ENCODE peak calls at places on chromosomes 13 and 19, in six cellular contexts. V is astrocyte of the spinal cord, T is heart right ventricle, U is fibroblast of the aortic adventitia, I is dorsolateral prefrontal cortex, S is nephron progenitor cell. Q is an unnamed sample.
A peak's percentile ranks its signal among the peaks of the same experiment; 100 is the strongest.

GRCh38 chr13:52348983-52349780 is 56.8 kb downstream of the THSD1 start:
- DNase-seq in I (no peak), V (peak; percentile 57), S (no peak), U (peak; percentile 74), T (no peak), Q (no peak)

GRCh38 chr19:8576273-8576993 is 809 bp downstream of the MYO1F start:
- DNase-seq in V (no peak), U (no peak), S (no peak), T (no peak), I (no peak), Q (no peak)

GRCh38 chr13:31749929-31750328 is 10.6 kb downstream of the RXFP2 start:
- DNase-seq in T (no peak), U (peak; percentile 94), I (no peak), V (peak; percentile 90), S (no peak), Q (no peak)

GRCh38 chr13:111153977-111154332 is 38.8 kb downstream of the ARHGEF7 start:
- DNase-seq in S (peak; percentile 71), V (no peak), I (peak; percentile 30), U (no peak), T (peak; percentile 54), Q (no peak)

GRCh38 chr19:14118165-14119051 is 846 bp upstream of the PRKACA start:
- DNase-seq in U (peak; percentile 76), S (no peak), T (peak; percentile 71), V (peak; percentile 64), I (peak; percentile 86), Q (peak; percentile 49)

GRCh38 chr19:42074513-42075363 is 1.2 kb upstream of the ZNF574 start:
- DNase-seq in U (no peak), V (no peak), I (peak; percentile 13), T (no peak), S (no peak), Q (no peak)

GRCh38 chr19:55032170-55032569 is 5.9 kb downstream of the GP6 start:
- DNase-seq in T (no peak), V (no peak), S (no peak), U (no peak), I (no peak), Q (no peak)

GRCh38 chr19:34639491-34640085 is 37.4 kb downstream of the SCGB2B2 start:
- DNase-seq in V (peak; percentile 32), T (no peak), I (peak; percentile 51), S (peak; percentile 36), U (peak; percentile 73), Q (no peak)

GRCh38 chr13:81184556-81185265 is 843.8 kb upstream of the SPRY2 start:
- DNase-seq in I (no peak), S (no peak), U (no peak), V (peak; percentile 52), T (no peak), Q (no peak)

GRCh38 chr13:101691326-101691725 is 238.9 kb downstream of the ITGBL1 start:
- DNase-seq in T (no peak), U (no peak), S (no peak), V (no peak), I (no peak), Q (no peak)
- TF ChIP-seq CTCF in T (no peak), U (no peak), S (no peak), V (no peak), I (no peak), Q (no peak)

GRCh38 chr19:6772028-6772865 is at the start of gene VAV1:
- DNase-seq in S (no peak), I (no peak), U (no peak), T (peak; percentile 61), V (no peak), Q (no peak)
- TF ChIP-seq CTCF in S (no peak), I (no peak), U (no peak), T (peak; percentile 11), V (no peak), Q (no peak)

DNA sequence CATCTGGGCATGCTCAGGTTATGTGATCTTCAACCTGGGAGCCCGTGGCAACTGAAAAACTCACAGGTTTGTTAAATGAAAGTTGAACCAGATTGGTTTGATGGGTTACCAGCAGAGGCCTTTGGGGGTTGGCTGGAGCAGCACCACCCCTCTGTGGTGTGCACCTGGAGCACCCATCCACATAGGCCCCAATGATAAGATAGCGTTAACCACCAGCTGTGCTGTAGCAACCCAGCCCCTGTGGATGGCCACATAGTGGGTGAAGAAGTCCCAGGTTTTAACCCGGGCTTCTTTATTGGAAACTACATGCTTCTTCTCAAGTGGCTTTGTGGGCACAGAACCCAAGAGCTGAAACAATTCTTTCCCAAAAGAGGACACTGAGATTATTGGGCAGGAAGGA is 22.6 kb upstream of the MTIF3 start:
- DNase-seq in S (no peak), V (no peak), T (no peak), I (no peak), U (no peak), Q (no peak)
- TF ChIP-seq CTCF in S (no peak), V (no peak), T (no peak), I (no peak), U (no peak), Q (no peak)

DNA sequence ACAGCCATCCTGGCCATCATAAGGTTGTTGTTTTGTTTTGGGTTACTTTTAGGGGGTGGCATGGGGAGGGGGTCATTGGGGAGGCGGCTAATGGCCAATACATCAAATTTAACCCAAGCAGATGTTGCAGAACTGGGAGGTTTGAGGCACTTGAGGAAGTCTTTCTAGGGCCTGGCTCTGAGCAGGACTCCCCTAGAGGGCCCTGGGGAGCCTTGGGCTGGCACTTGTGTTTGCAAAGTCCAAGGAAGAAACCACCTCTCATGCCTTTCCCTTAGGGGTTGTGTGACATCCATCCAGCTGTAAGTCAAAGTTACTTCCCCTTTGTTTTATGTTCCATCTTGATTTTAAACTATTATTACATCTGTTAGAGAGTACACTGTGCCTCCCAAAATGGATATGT is 160.0 kb downstream of the KATNAL1 start:
- DNase-seq in T (no peak), I (no peak), U (no peak), S (no peak), V (no peak), Q (no peak)
- TF ChIP-seq CTCF in T (no peak), I (no peak), U (no peak), S (no peak), V (no peak), Q (no peak)

DNA sequence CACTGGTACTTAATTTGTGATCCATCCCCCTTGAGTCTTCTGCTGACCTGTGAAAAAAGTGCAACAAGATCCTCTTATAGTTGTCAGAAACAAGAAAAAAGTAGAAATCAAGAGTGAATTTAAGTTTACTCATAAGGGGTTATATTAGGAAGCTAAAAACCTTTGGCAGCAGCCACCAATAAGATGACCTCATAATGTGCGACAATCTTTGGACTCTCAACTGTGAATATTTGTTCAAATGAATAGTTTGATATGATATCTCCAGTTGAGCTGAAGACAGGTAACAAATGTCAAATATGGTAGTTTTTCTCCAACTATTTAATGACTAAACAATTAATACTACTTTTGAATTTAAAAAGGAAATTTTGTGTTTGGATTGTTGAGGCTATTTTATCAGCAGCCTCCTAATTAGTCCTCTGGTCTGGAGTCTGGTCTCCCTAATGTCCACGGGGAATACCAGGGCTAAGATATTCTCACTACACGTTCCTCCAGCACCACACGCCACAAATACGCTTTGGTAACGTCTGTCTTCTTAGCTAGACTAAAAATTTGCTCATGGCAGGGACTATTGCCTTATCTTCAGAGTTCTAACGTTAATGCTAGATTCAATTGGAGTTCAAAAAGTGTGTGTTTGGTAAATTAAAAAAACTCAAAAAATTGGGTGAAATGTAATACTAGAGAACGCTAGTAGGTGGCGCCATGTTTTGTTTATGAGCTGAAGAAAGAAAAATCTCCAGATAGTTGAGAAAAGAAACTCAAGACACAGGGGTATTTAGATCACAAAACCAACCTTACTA is 51.0 kb upstream of the PDX1 start:
- DNase-seq in V (peak; percentile 1), I (no peak), T (no peak), S (no peak), U (peak; percentile 32), Q (no peak)
- TF ChIP-seq CTCF in V (peak; percentile 52), I (peak; percentile 50), T (peak; percentile 34), S (peak; percentile 63), U (peak; percentile 59), Q (peak; percentile 67)

GRCh38 chr13:55566779-55567178 is 1573.9 kb upstream of the PRR20A start:
- DNase-seq in I (no peak), T (no peak), S (no peak), V (no peak), U (no peak), Q (no peak)
- TF ChIP-seq CTCF in I (no peak), T (no peak), S (no peak), V (no peak), U (no peak), Q (no peak)

GRCh38 chr19:47540748-47541147 is 25.9 kb upstream of the NAPA start:
- DNase-seq in S (no peak), T (no peak), V (peak; percentile 48), I (no peak), U (peak; percentile 62), Q (no peak)
- TF ChIP-seq CTCF in S (no peak), T (peak; percentile 13), V (peak; percentile 59), I (peak; percentile 22), U (peak; percentile 61), Q (no peak)

GRCh38 chr19:12140545-12141404 is 625 bp upstream of the ZNF20 start:
- DNase-seq in U (peak; percentile 84), S (peak; percentile 81), T (peak; percentile 88), I (peak; percentile 92), V (peak; percentile 83), Q (peak; percentile 84)
- TF ChIP-seq CTCF in U (peak; percentile 89), S (peak; percentile 79), T (peak; percentile 91), I (peak; percentile 96), V (peak; percentile 77), Q (peak; percentile 81)

GRCh38 chr13:63345835-63346234 is 1930.2 kb upstream of the PCDH20 start:
- DNase-seq in I (no peak), U (no peak), S (no peak), T (no peak), V (no peak), Q (no peak)

GRCh38 chr13:63344711-63345110 is 1929.1 kb upstream of the PCDH20 start:
- DNase-seq in I (no peak), T (no peak), U (no peak), S (no peak), V (no peak), Q (no peak)
- TF ChIP-seq CTCF in I (no peak), T (no peak), U (no peak), S (no peak), V (no peak), Q (no peak)

GRCh38 chr19:40553885-40554857 is 22.5 kb upstream of the SHKBP1 start:
- DNase-seq in T (no peak), U (no peak), S (peak; percentile 42), V (no peak), I (no peak), Q (no peak)

GRCh38 chr19:40550951-40551350 is 25.7 kb upstream of the SHKBP1 start:
- DNase-seq in I (no peak), T (no peak), U (no peak), V (no peak), S (no peak), Q (no peak)

GRCh38 chr19:40552848-40553247 is 23.8 kb upstream of the SHKBP1 start:
- DNase-seq in T (no peak), I (no peak), V (no peak), U (no peak), S (no peak), Q (no peak)

GRCh38 chr19:40549007-40549708 is 27.5 kb upstream of the SHKBP1 start:
- DNase-seq in U (peak; percentile 27), S (peak; percentile 92), I (peak; percentile 66), T (peak; percentile 66), V (peak; percentile 48), Q (peak; percentile 71)
- TF ChIP-seq CTCF in U (peak; percentile 49), S (peak; percentile 42), I (peak; percentile 16), T (peak; percentile 57), V (peak; percentile 49), Q (peak; percentile 30)

Q was measured in mesothelial cell of epicardium.